ENCODE peak calls at places on chromosomes 11 and 22, in six cellular contexts. Y is A549, O is heart right ventricle, M is adrenal gland, S is IMR-90, X is fibroblast of pulmonary artery. V is an unnamed sample.
A peak's percentile ranks its signal among the peaks of the same experiment; 100 is the strongest.

GRCh38 chr11:47177846-47178245 is 1.2 kb upstream of the ARFGAP2 start:
- DNase-seq in Y (no peak), O (peak; percentile 52), M (peak; percentile 89), S (no peak), X (no peak), V (no peak)

GRCh38 chr22:48938741-48939140 is 888.9 kb downstream of the BRD1 start:
- DNase-seq in Y (no peak), O (no peak), M (peak; percentile 24), S (no peak), X (no peak), V (no peak)

GRCh38 chr22:19554834-19555404 is 30.7 kb upstream of the CLDN5 start:
- DNase-seq in Y (peak; percentile 40), O (no peak), M (peak; percentile 53), S (peak; percentile 35), X (peak; percentile 25), V (peak; percentile 33)

GRCh38 chr11:44398266-44399045 is 88.5 kb upstream of the ALX4 start:
- DNase-seq in Y (no peak), O (no peak), M (no peak), S (no peak), X (no peak), V (no peak)

GRCh38 chr22:28710889-28711285 is 30.7 kb downstream of the CHEK2 start:
- DNase-seq in Y (no peak), O (no peak), M (no peak), S (peak; percentile 43), X (peak; percentile 63), V (peak; percentile 44)

GRCh38 chr22:23153994-23154393 is 8.7 kb downstream of the RAB36 start:
- DNase-seq in Y (no peak), O (no peak), M (no peak), S (no peak), X (no peak), V (no peak)

GRCh38 chr11:33001281-33001680 is 14.4 kb upstream of the DEPDC7 start:
- DNase-seq in Y (no peak), O (no peak), M (no peak), S (peak; percentile 10), X (no peak), V (no peak)

GRCh38 chr11:27466363-27466762 is 6.2 kb downstream of the LGR4 start:
- DNase-seq in Y (no peak), O (no peak), M (no peak), S (no peak), X (no peak), V (no peak)

GRCh38 chr22:38316340-38317236 is 645 bp downstream of the CSNK1E start:
- DNase-seq in Y (no peak), O (peak; percentile 73), M (no peak), S (peak; percentile 51), X (peak; percentile 64), V (peak; percentile 60)

GRCh38 chr11:954392-955144 is 28.9 kb downstream of the AP2A2 start:
- DNase-seq in Y (no peak), O (no peak), M (no peak), S (no peak), X (no peak), V (no peak)

GRCh38 chr11:33829430-33830141 is 55.3 kb upstream of the FBXO3 start:
- DNase-seq in Y (peak; percentile 81), O (peak; percentile 57), M (peak; percentile 85), S (peak; percentile 74), X (peak; percentile 82), V (peak; percentile 87)

GRCh38 chr22:48644108-48644507 is 1183.6 kb downstream of the BRD1 start:
- DNase-seq in Y (no peak), O (no peak), M (no peak), S (no peak), X (no peak), V (no peak)

GRCh38 chr11:68324695-68325094 is 12.3 kb downstream of the LRP5 start:
- DNase-seq in Y (no peak), O (no peak), M (no peak), S (no peak), X (no peak), V (no peak)

GRCh38 chr11:72781063-72781312 is 12.9 kb downstream of the STARD10 start:
- DNase-seq in Y (no peak), O (no peak), M (no peak), S (no peak), X (no peak), V (no peak)

GRCh38 chr11:95092549-95093324 is 3.1 kb downstream of the ENDOD1 start:
- DNase-seq in Y (peak; percentile 41), O (no peak), M (peak; percentile 56), S (peak; percentile 49), X (peak; percentile 52), V (peak; percentile 67)

GRCh38 chr11:2815762-2816496 is 69.6 kb downstream of the CDKN1C start:
- DNase-seq in Y (no peak), O (no peak), M (no peak), S (no peak), X (no peak), V (no peak)

GRCh38 chr11:101860694-101861371 is 54.0 kb upstream of the CEP126 start:
- DNase-seq in Y (peak; percentile 37), O (peak; percentile 28), M (peak; percentile 70), S (peak; percentile 76), X (peak; percentile 78), V (peak; percentile 79)

GRCh38 chr11:2789331-2789730 is 89.5 kb upstream of the KCNQ1OT1 start:
- DNase-seq in Y (no peak), O (peak; percentile 1), M (peak; percentile 41), S (no peak), X (no peak), V (no peak)

GRCh38 chr11:62543680-62544444 is 2.7 kb downstream of the AHNAK start:
- DNase-seq in Y (no peak), O (no peak), M (no peak), S (no peak), X (no peak), V (no peak)
- H3K4me3 ChIP-seq in Y (peak overlapping the region; percentile 96), O (peak overlapping the region; percentile 96), M (peak overlapping the region; percentile 93), S (peak overlapping the region; percentile 85), X (peak overlapping the region; percentile 73), V (peak overlapping the region; percentile 95)

DNA sequence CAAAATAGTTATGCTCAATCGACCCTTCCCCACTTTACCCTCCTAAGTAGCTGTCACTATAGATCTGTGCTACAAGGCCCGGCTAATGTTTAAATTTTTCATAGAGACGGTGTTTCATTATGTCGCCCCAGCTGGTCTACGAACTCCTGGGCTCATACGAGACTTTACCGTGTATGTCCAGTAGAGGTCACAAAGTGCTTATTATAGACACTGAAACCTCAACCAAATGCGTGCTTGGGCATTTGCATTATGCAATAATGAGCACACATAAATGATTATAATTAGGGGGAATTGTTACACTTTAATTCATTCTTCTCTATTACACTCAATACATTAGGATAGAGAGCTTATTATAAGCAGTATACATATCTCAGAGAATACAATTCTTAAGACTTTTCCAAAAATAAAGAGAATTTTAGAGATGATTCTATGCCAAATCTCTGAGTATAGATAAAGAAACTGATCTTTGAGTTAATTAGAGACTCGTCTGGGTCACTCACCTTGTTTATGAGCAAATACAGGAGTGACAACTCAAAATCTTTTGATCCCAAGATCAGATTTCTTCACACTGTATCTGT is 12.5 kb upstream of the MRPL16 start:
- DNase-seq in Y (peak; percentile 32), O (peak; percentile 52), M (peak; percentile 58), S (peak; percentile 53), X (peak; percentile 79), V (peak; percentile 80)
- TF ChIP-seq CTCF in Y (peak; percentile 81), O (peak; percentile 70), M (peak; percentile 46), S (peak; percentile 68), X (peak; percentile 72), V (peak; percentile 72)

GRCh38 chr11:61507962-61508824 is at the start of gene LRRC10B:
- DNase-seq in Y (no peak), O (no peak), M (peak; percentile 72), S (no peak), X (no peak), V (no peak)
- H3K4me3 ChIP-seq in Y (peak within 1 kb of the TSS; percentile 44), O (peak within 1 kb of the TSS; percentile 17), M (peak within 1 kb of the TSS; percentile 18), S (no peak within 1 kb of the TSS), X (no peak within 1 kb of the TSS), V (no peak within 1 kb of the TSS)

DNA sequence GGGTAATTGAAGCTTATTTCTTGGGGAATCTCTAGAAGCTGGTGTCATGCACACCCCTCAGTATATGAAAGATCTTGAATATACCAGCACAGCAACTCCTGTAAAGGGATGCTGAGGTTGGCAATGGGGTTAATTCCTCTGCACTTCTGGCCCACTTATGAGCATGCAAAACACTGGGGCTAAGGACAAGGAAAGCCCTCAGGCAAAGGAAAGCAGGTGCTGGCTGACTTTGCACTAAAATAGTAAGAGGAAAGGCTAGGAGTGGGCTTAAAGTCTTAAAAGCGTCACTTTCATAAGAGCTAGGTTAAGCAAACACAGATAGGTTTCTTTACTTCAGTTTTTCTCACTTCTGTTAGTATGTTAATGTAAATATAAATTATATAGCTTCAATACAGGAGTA is 572.6 kb upstream of the LUZP2 start:
- DNase-seq in Y (no peak), O (no peak), M (no peak), S (no peak), X (no peak), V (no peak)
- TF ChIP-seq CTCF in Y (no peak), O (no peak), M (no peak), S (no peak), X (no peak), V (no peak)

DNA sequence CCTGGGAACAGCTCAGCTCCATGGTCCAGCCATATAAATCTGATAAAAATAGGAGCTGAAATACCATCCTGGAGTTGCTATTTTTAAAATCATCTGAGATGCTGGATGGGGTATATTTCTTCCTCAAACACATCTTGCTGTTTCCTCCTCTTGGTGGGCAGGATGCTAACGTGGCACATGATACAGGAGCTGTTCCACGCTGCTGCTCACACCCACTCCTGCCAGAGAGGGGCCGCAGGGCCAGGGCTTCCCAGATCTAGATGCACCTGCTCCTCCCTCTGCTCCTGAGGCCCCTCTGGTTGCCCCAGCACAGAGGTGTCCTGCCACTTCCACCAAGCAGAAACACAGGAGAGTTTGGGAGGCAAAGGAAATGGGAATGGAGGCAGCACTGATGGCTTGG is 3.3 kb upstream of the ST3GAL4 start:
- DNase-seq in Y (no peak), O (no peak), M (no peak), S (no peak), X (no peak), V (no peak)
- H3K4me3 ChIP-seq in Y (no peak overlapping the region), O (no peak overlapping the region), M (no peak overlapping the region), S (no peak overlapping the region), X (no peak overlapping the region), V (no peak overlapping the region)